ENCODE peak calls at places on chromosomes 5 and 9, in five cellular contexts. F is HCT116, Q is heart left ventricle, W is fibroblast of the aortic adventitia, I is cardiac muscle cell. N is an unnamed sample.

GRCh38 chr9:114501786-114502682 is 3.2 kb downstream of the WHRN start:
- DNase-seq in W (no peak), I (peak), F (no peak), Q (no peak), N (no peak)

GRCh38 chr5:179907570-179908324 is at the start of gene TBC1D9B:
- DNase-seq in F (no peak), W (peak), Q (peak), I (peak), N (peak)

GRCh38 chr5:150585781-150586461 is 54.5 kb upstream of the SYNPO start:
- DNase-seq in F (no peak), I (no peak), W (no peak), Q (no peak), N (no peak)

GRCh38 chr5:74500037-74500917 is 140.3 kb downstream of the ENC1 start:
- DNase-seq in Q (no peak), W (no peak), F (no peak), I (no peak), N (no peak)

GRCh38 chr5:73093943-73094342 is 26.4 kb upstream of the TMEM171 start:
- DNase-seq in W (peak), F (peak), Q (no peak), I (no peak), N (no peak)

GRCh38 chr9:134537891-134538520 is 103.6 kb upstream of the COL5A1 start:
- DNase-seq in W (peak), I (no peak), F (no peak), Q (no peak), N (no peak)

GRCh38 chr9:116337015-116337414 is 183.4 kb downstream of the PAPPA start:
- DNase-seq in W (peak), Q (no peak), I (no peak), F (no peak), N (no peak)

GRCh38 chr5:67807116-67807888 is 408.3 kb upstream of the PIK3R1 start:
- DNase-seq in I (no peak), F (no peak), Q (no peak), W (no peak), N (no peak)

GRCh38 chr5:92081958-92082712 is 699.0 kb upstream of the ARRDC3 start:
- DNase-seq in I (no peak), F (no peak), W (no peak), Q (no peak), N (no peak)

GRCh38 chr5:55371145-55371544 is 63.4 kb downstream of the MTREX start:
- DNase-seq in Q (no peak), I (no peak), W (no peak), F (no peak), N (no peak)

GRCh38 chr9:8750639-8751041 is 951.1 kb upstream of the DMAC1 start:
- DNase-seq in W (peak), F (no peak), Q (no peak), I (peak), N (no peak)

GRCh38 chr5:65355301-65355700 is 126.4 kb downstream of the ADAMTS6 start:
- DNase-seq in Q (no peak), I (no peak), W (peak), F (no peak), N (no peak)

GRCh38 chr5:135448796-135449507 is 1.8 kb upstream of the DCANP1 start:
- DNase-seq in Q (no peak), F (no peak), I (no peak), W (no peak), N (no peak)
- TF ChIP-seq CTCF in Q (no peak), F (no peak), I (no peak), W (no peak), N (no peak)

DNA sequence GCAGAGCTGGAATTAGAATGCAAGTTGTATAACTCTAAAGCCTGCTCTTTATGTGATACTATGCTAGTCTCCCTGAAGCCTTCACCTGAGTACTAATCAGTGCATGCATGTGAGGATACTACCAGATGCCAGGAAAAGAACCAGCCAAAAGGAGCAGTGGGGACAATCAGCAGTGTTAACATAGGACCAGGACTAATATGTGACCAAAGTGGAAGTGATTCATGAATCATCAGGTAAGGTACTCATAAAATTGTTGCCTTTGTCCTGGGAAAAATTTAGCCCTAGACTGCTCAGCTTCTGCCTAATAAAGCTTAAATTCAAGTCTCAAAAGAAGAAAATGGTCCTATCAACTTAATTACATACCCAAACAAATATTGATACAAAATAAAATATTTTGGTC is 13.4 kb upstream of the TSLP start:
- DNase-seq in F (no peak), Q (no peak), W (no peak), I (no peak), N (no peak)
- TF ChIP-seq CTCF in F (no peak), Q (no peak), W (no peak), I (no peak), N (no peak)

DNA sequence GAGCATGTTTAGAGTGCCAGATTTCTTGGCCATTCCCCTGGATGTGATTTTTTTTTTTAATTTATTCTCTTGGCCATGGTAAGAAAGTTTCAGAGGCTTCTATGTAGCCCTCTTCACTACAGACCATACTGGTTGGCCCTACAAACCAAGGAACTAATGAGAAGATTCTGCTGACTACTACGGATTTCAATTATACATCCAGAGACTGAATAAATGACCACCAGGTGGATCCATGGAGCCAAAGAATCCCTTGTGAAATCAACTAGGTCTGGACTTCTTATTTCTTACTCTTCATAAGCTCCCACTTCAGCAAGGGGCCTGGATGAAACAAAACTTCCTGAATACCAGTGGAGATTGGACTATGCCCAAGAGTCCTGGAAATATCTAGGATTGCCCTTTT is 27.6 kb downstream of the ZNF622 start:
- DNase-seq in Q (no peak), W (peak), I (no peak), F (no peak), N (no peak)
- TF ChIP-seq CTCF in Q (peak), W (peak), I (peak), F (peak), N (no peak)

GRCh38 chr9:17009071-17009470 is 125.8 kb upstream of the CNTLN start:
- DNase-seq in Q (no peak), W (no peak), I (no peak), F (no peak), N (no peak)

GRCh38 chr9:17004500-17004899 is 130.3 kb upstream of the CNTLN start:
- DNase-seq in F (no peak), I (no peak), Q (no peak), W (peak), N (no peak)

GRCh38 chr9:17003576-17004240 is 131.1 kb upstream of the CNTLN start:
- DNase-seq in I (no peak), Q (no peak), F (no peak), W (peak), N (no peak)

GRCh38 chr9:17005085-17005484 is 129.8 kb upstream of the CNTLN start:
- DNase-seq in F (no peak), Q (peak), W (peak), I (peak), N (no peak)
- TF ChIP-seq CTCF in F (no peak), Q (no peak), W (no peak), I (no peak), N (no peak)